ENCODE peak calls at places on chromosomes 1 and 21, in six cellular contexts. A is IMR-90, Z is mesendoderm, H is mesenchymal stem cell, P is H9, O is neuronal stem cell. W is an unnamed sample.

GRCh38 chr21:28025111-28025510 is 967.6 kb downstream of the LTN1 start:
- DNase-seq in A (no peak), Z (no peak), H (no peak), P (no peak), O (no peak), W (no peak)

GRCh38 chr1:182617734-182618288 is 13.6 kb upstream of the RGS16 start:
- DNase-seq in A (peak), Z (peak), H (peak), P (no peak), O (no peak), W (no peak)

GRCh38 chr1:74407902-74408301 is 104.5 kb downstream of the LRRC53 start:
- DNase-seq in A (no peak), Z (no peak), H (no peak), P (no peak), O (no peak), W (no peak)

GRCh38 chr1:37752583-37753471 is 12.1 kb downstream of the EPHA10 start:
- DNase-seq in A (no peak), Z (peak), H (peak), P (peak), O (no peak), W (peak)

GRCh38 chr1:39671433-39671792 is 494 bp downstream of the NT5C1A start:
- DNase-seq in A (no peak), Z (no peak), H (no peak), P (peak), O (no peak), W (no peak)

GRCh38 chr1:156077430-156077760 is 4.9 kb downstream of the MEX3A start:
- DNase-seq in A (no peak), Z (no peak), H (no peak), P (peak), O (no peak), W (no peak)

GRCh38 chr21:36425286-36425685 is 40.1 kb downstream of the CHAF1B start:
- DNase-seq in A (peak), Z (no peak), H (peak), P (no peak), O (no peak), W (no peak)

GRCh38 chr1:183551924-183552323 is 38.3 kb downstream of the NCF2 start:
- DNase-seq in A (no peak), Z (no peak), H (no peak), P (no peak), O (no peak), W (no peak)

GRCh38 chr1:223109581-223110026 is 33.4 kb downstream of the TLR5 start:
- DNase-seq in A (no peak), Z (peak), H (no peak), P (no peak), O (no peak), W (no peak)

GRCh38 chr1:178052650-178053461 is 41.0 kb upstream of the RASAL2 start:
- DNase-seq in A (peak), Z (no peak), H (no peak), P (peak), O (no peak), W (no peak)

GRCh38 chr1:69016468-69016867 is 519.6 kb upstream of the DEPDC1 start:
- DNase-seq in A (no peak), Z (no peak), H (no peak), P (no peak), O (no peak), W (no peak)

GRCh38 chr1:81242103-81242502 is 558.6 kb upstream of the ADGRL2 start:
- DNase-seq in A (no peak), Z (no peak), H (no peak), P (no peak), O (no peak), W (no peak)

GRCh38 chr1:155127672-155128468 is at the start of gene EFNA1:
- DNase-seq in A (no peak), Z (peak), H (peak), P (peak), O (no peak), W (peak)

GRCh38 chr1:110879758-110880606 is 7.0 kb downstream of the CD53 start:
- DNase-seq in A (no peak), Z (no peak), H (no peak), P (no peak), O (no peak), W (peak)

GRCh38 chr1:231478800-231479199 is 49.7 kb upstream of the TSNAX start:
- DNase-seq in A (no peak), Z (peak), H (no peak), P (peak), O (no peak), W (no peak)

GRCh38 chr1:41672173-41672572 is 187.7 kb upstream of the EDN2 start:
- DNase-seq in A (peak), Z (peak), H (peak), P (no peak), O (no peak), W (peak)

GRCh38 chr1:202860744-202861419 is 28.1 kb downstream of the RABIF start:
- DNase-seq in A (peak), Z (peak), H (peak), P (peak), O (peak), W (peak)

GRCh38 chr1:231691618-231692259 is 65.1 kb downstream of the DISC1 start:
- DNase-seq in A (peak), Z (peak), H (peak), P (peak), O (peak), W (peak)

GRCh38 chr1:172449012-172449584 is 5.2 kb upstream of the PIGC start:
- DNase-seq in A (no peak), Z (no peak), H (no peak), P (no peak), O (no peak), W (peak)

GRCh38 chr21:17461014-17461413 is 51.8 kb upstream of the CXADR start:
- DNase-seq in A (peak), Z (no peak), H (peak), P (no peak), O (no peak), W (no peak)
- H3K18ac ChIP-seq in A (no peak), Z (no peak), H (no peak), P (no peak), O (no peak), W (no peak)

GRCh38 chr1:157721985-157722384 is 21.4 kb upstream of the FCRL3 start:
- DNase-seq in A (no peak), Z (no peak), H (no peak), P (no peak), O (no peak), W (no peak)

GRCh38 chr1:157724537-157725213 is 24.1 kb upstream of the FCRL3 start:
- DNase-seq in A (no peak), Z (no peak), H (no peak), P (no peak), O (no peak), W (no peak)

GRCh38 chr1:157723157-157723556 is 22.6 kb upstream of the FCRL3 start:
- DNase-seq in A (no peak), Z (no peak), H (no peak), P (no peak), O (no peak), W (no peak)

DNA sequence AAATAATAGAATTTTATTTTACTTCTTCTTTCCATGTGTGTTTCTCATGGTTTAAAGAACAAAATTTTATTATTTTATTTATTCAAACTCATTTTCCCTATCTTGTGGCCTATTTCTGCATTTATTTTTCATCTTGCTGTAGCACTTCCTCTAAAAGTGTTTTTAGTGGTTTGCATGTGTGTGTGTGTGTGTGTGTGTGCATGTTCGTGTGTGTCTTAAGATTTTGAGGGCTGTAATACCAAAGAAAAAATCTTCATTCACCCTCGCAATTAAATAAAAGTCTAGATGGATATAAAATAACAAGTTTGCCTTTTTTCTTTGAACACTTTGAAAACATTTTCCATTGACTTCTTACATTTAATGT is 24.6 kb upstream of the FCRL3 start:
- DNase-seq in A (no peak), Z (no peak), H (no peak), P (no peak), O (no peak), W (no peak)
- H3K4me2 ChIP-seq in A (no peak), Z (no peak), H (no peak), P (no peak), O (no peak), W (no peak)

DNA sequence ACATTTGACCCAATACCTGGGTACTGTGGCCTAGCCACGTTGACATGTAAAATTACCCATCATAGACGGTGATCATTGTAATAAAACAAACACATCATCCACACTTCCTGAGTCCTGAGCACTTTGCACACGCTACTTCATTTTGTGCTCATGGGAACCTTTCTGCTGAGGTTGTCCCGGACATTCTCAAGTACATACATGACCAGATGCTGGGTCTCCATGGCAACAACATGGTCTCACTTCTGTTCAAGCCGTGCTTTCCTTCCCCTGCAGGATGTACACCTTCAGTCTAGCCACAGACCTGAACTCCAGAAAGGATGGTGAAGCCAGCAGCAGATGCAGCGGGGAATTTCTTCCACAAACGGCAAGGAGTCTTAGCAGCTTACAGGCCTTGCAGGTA is 22.7 kb downstream of the UBASH3A start:
- DNase-seq in A (no peak), Z (no peak), H (no peak), P (no peak), O (no peak), W (no peak)
- H3K18ac ChIP-seq in A (no peak), Z (no peak), H (no peak), P (no peak), O (no peak), W (no peak)

GRCh38 chr1:77950873-77951272 is 28.0 kb downstream of the FUBP1 start:
- DNase-seq in A (no peak), Z (no peak), H (no peak), P (no peak), O (no peak), W (no peak)
- H3K4me2 ChIP-seq in A (no peak), Z (no peak), H (no peak), P (no peak), O (no peak), W (no peak)

W was measured in trophoblast cell.